ENCODE peak calls at places on chromosomes 1 and 21, in four cellular contexts. Q is mesenchymal stem cell, D is IMR-90, E is H9. L is an unnamed sample.

GRCh38 chr1:32219022-32219421 is 3.1 kb downstream of the TMEM234 start:
- DNase-seq in Q (peak; percentile 40), D (peak; percentile 48), E (no peak), L (no peak)

GRCh38 chr1:15797614-15798390 is 9.6 kb downstream of the UQCRHL start:
- DNase-seq in Q (peak; percentile 40), D (peak; percentile 19), E (no peak), L (no peak)

GRCh38 chr1:226054519-226055327 is 7.8 kb upstream of the H3-3A start:
- DNase-seq in Q (no peak), D (peak; percentile 26), E (no peak), L (no peak)

GRCh38 chr1:116128669-116129068 is 17.5 kb downstream of the MAB21L3 start:
- DNase-seq in Q (no peak), D (no peak), E (no peak), L (no peak)

GRCh38 chr1:93740601-93741031 is 59.0 kb upstream of the BCAR3 start:
- DNase-seq in Q (no peak), D (peak; percentile 35), E (no peak), L (peak; percentile 57)

GRCh38 chr21:44449473-44450363 is 5.6 kb upstream of the LRRC3 start:
- DNase-seq in Q (no peak), D (no peak), E (peak; percentile 17), L (no peak)

GRCh38 chr1:208256556-208256955 is 12.4 kb upstream of the PLXNA2 start:
- DNase-seq in Q (no peak), D (no peak), E (no peak), L (no peak)

GRCh38 chr21:14215971-14216621 is at the start of gene RBM11:
- DNase-seq in Q (peak; percentile 54), D (peak; percentile 7), E (peak; percentile 83), L (peak; percentile 82)

GRCh38 chr1:4063516-4063915 is 163.4 kb upstream of the C1orf174 start:
- DNase-seq in Q (no peak), D (no peak), E (no peak), L (no peak)

GRCh38 chr1:11930571-11931445 is 3.7 kb upstream of the PLOD1 start:
- DNase-seq in Q (no peak), D (peak; percentile 83), E (no peak), L (no peak)

GRCh38 chr1:248821641-248822040 is 4.1 kb downstream of the SH3BP5L start:
- DNase-seq in Q (no peak), D (no peak), E (no peak), L (no peak)

GRCh38 chr1:209871430-209871829 is 43.7 kb downstream of the UTP25 start:
- DNase-seq in Q (no peak), D (no peak), E (no peak), L (no peak)

GRCh38 chr1:75203415-75204277 is 69.5 kb downstream of the LHX8 start:
- DNase-seq in Q (peak; percentile 66), D (peak; percentile 47), E (no peak), L (peak; percentile 50)

GRCh38 chr1:209697082-209697481 is 7.6 kb upstream of the HSD11B1 start:
- DNase-seq in Q (no peak), D (no peak), E (no peak), L (no peak)

GRCh38 chr1:245605480-245606156 is 450.8 kb downstream of the KIF26B start:
- DNase-seq in Q (peak; percentile 70), D (peak; percentile 72), E (peak; percentile 27), L (no peak)
- H3K4ac ChIP-seq in Q (peak overlapping the region; percentile 14), D (no peak overlapping the region), E (no peak overlapping the region), L (no peak overlapping the region)

GRCh38 chr1:10106241-10106640 is 73.5 kb downstream of the UBE4B start:
- DNase-seq in Q (no peak), D (no peak), E (no peak), L (no peak)

GRCh38 chr1:10106756-10107479 is 74.2 kb downstream of the UBE4B start:
- DNase-seq in Q (no peak), D (no peak), E (no peak), L (no peak)

GRCh38 chr1:10103193-10103592 is 70.4 kb downstream of the UBE4B start:
- DNase-seq in Q (no peak), D (no peak), E (no peak), L (no peak)

GRCh38 chr1:10105484-10105883 is 72.7 kb downstream of the UBE4B start:
- DNase-seq in Q (no peak), D (no peak), E (no peak), L (no peak)

GRCh38 chr1:10104844-10105243 is 72.1 kb downstream of the UBE4B start:
- DNase-seq in Q (no peak), D (no peak), E (no peak), L (no peak)
- H3K79me1 ChIP-seq in Q (peaks cover 17% of the 10 kb centered on the region), D (peaks cover 9% of the 10 kb centered on the region), E (no peaks in the 10 kb centered on the region), L (no peaks in the 10 kb centered on the region)

GRCh38 chr1:21634481-21635137 is 34.5 kb downstream of the RAP1GAP start:
- DNase-seq in Q (no peak), D (no peak), E (no peak), L (no peak)
- H2BK5ac ChIP-seq in Q (peak overlapping the region; percentile 77), D (no peak overlapping the region), E (no peak overlapping the region), L (peak overlapping the region; percentile 68)

GRCh38 chr1:26863677-26864060 is 720 bp downstream of the SFN start:
- DNase-seq in Q (no peak), D (no peak), E (no peak), L (no peak)
- H3K4ac ChIP-seq in Q (no peak overlapping the region), D (peak overlapping the region; percentile 77), E (no peak overlapping the region), L (peak overlapping the region; percentile 76)

GRCh38 chr1:111602974-111603373 is 16.6 kb upstream of the RAP1A start:
- DNase-seq in Q (no peak), D (no peak), E (no peak), L (no peak)
- H3K79me1 ChIP-seq in Q (no peaks in the 10 kb centered on the region), D (no peaks in the 10 kb centered on the region), E (no peaks in the 10 kb centered on the region), L (no peaks in the 10 kb centered on the region)